ENCODE peak calls at places on chromosome 18, in ten cellular contexts. B, Y, C, V, E, T, F, X, M and W are unnamed samples.

GRCh38 chr18:44178476-44178875 is 502.2 kb upstream of the SETBP1 start:
- DNase-seq in X (no peak), F (no peak), C (no peak), V (no peak), M (no peak), E (no peak), T (no peak), B (no peak), Y (no peak), W (no peak)

GRCh38 chr18:7605705-7606104 is 38.6 kb downstream of the PTPRM start:
- DNase-seq in F (no peak), E (no peak), X (no peak), T (no peak), C (peak; percentile 53), B (no peak), M (no peak), Y (no peak), V (no peak), W (no peak)

GRCh38 chr18:27005589-27005988 is 140.1 kb upstream of the AQP4 start:
- DNase-seq in T (no peak), V (peak; percentile 44), E (no peak), Y (no peak), C (no peak), F (no peak), B (no peak), M (no peak), X (no peak), W (no peak)

GRCh38 chr18:477565-477964 is 22.9 kb downstream of the COLEC12 start:
- DNase-seq in C (peak; percentile 43), T (no peak), F (no peak), B (no peak), V (peak; percentile 50), Y (no peak), M (no peak), X (no peak), E (no peak), W (peak; percentile 45)

GRCh38 chr18:2824865-2825264 is 21.9 kb upstream of the EMILIN2 start:
- DNase-seq in V (no peak), F (no peak), E (no peak), B (no peak), T (no peak), M (no peak), C (no peak), Y (no peak), X (no peak), W (no peak)

GRCh38 chr18:23690505-23691068 is 1.3 kb downstream of the LAMA3 start:
- DNase-seq in E (no peak), X (no peak), F (no peak), Y (no peak), V (peak; percentile 27), B (no peak), T (no peak), C (peak; percentile 39), M (no peak), W (no peak)

GRCh38 chr18:70973626-70974025 is 684.8 kb downstream of the SOCS6 start:
- DNase-seq in Y (no peak), B (no peak), M (no peak), T (no peak), F (no peak), C (no peak), X (no peak), V (no peak), E (no peak), W (no peak)

GRCh38 chr18:25898965-25899364 is 191.4 kb downstream of the SS18 start:
- DNase-seq in E (no peak), X (no peak), C (no peak), M (no peak), V (no peak), Y (no peak), F (no peak), B (no peak), T (no peak), W (no peak)

GRCh38 chr18:11963991-11964484 is 17.3 kb upstream of the IMPA2 start:
- DNase-seq in M (no peak), B (no peak), E (no peak), X (no peak), C (no peak), V (no peak), F (no peak), T (no peak), Y (no peak), W (no peak)

GRCh38 chr18:36851202-36851590 is 22.3 kb downstream of the KIAA1328 start:
- DNase-seq in C (no peak), Y (no peak), F (no peak), T (peak; percentile 17), V (no peak), B (no peak), E (no peak), X (no peak), M (no peak), W (no peak)

DNA sequence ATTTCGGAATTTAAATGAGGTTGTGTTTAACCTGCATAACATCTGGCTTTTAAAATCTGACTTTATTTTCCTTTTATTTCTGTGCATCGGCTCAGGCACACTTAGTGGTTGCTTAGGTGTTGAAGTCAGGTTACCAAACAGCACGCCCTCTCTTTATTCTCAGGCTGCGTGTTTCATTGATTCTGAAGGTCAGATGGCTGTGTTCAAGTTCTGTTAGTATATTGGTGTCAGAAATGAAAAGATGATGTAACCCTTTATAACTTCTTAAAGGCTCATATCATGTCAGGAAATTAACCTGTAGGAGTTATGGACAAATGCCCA is 246.5 kb downstream of the LDLRAD4 start:
- DNase-seq in B (no peak), F (no peak), E (no peak), X (no peak), Y (no peak), V (no peak), M (no peak), C (no peak), T (no peak), W (no peak)
- H3K4me1 ChIP-seq in B (peaks cover 29% of the 10 kb centered on the region), F (peaks cover 9% of the 10 kb centered on the region), E (peaks cover 24% of the 10 kb centered on the region), X (peaks cover 18% of the 10 kb centered on the region), Y (no peaks in the 10 kb centered on the region), V (no peaks in the 10 kb centered on the region), M (peaks cover 9% of the 10 kb centered on the region), C (peaks cover 2% of the 10 kb centered on the region), T (peaks cover 24% of the 10 kb centered on the region), W (peaks cover 58% of the 10 kb centered on the region)

GRCh38 chr18:59026364-59026763 is 113.3 kb upstream of the SEC11C start:
- DNase-seq in F (no peak), C (no peak), T (no peak), B (no peak), V (no peak), E (no peak), M (no peak), X (no peak), Y (no peak), W (no peak)

GRCh38 chr18:59022167-59022945 is 117.3 kb upstream of the SEC11C start:
- DNase-seq in F (peak; percentile 14), V (no peak), E (no peak), T (no peak), C (no peak), B (no peak), Y (no peak), M (peak; percentile 72), X (no peak), W (no peak)

GRCh38 chr18:59026831-59027410 is 112.8 kb upstream of the SEC11C start:
- DNase-seq in E (no peak), B (no peak), T (no peak), X (no peak), F (no peak), C (no peak), V (no peak), M (no peak), Y (no peak), W (no peak)

GRCh38 chr18:59021500-59021899 is 118.2 kb upstream of the SEC11C start:
- DNase-seq in E (no peak), Y (no peak), M (no peak), F (no peak), T (no peak), C (no peak), V (no peak), X (no peak), B (peak; percentile 35), W (no peak)

GRCh38 chr18:59024829-59025228 is 114.9 kb upstream of the SEC11C start:
- DNase-seq in M (peak; percentile 82), E (no peak), T (no peak), B (no peak), F (peak; percentile 59), V (no peak), Y (no peak), C (no peak), X (no peak), W (no peak)
- H3K4me1 ChIP-seq in M (peaks cover 58% of the 10 kb centered on the region), E (peaks cover 75% of the 10 kb centered on the region), T (no peaks in the 10 kb centered on the region), B (peaks cover 21% of the 10 kb centered on the region), F (no peaks in the 10 kb centered on the region), V (no peaks in the 10 kb centered on the region), Y (no peaks in the 10 kb centered on the region), C (no peaks in the 10 kb centered on the region), X (peaks cover 58% of the 10 kb centered on the region), W (no peaks in the 10 kb centered on the region)

GRCh38 chr18:28041366-28041765 is 135.6 kb downstream of the CDH2 start:
- DNase-seq in T (no peak), X (no peak), E (no peak), C (no peak), M (no peak), F (peak; percentile 83), Y (no peak), B (no peak), V (no peak), W (no peak)

GRCh38 chr18:28045880-28046279 is 131.1 kb downstream of the CDH2 start:
- DNase-seq in X (no peak), Y (no peak), V (no peak), M (no peak), C (no peak), B (no peak), E (no peak), F (peak; percentile 68), T (no peak), W (no peak)

GRCh38 chr18:28043631-28044030 is 133.3 kb downstream of the CDH2 start:
- DNase-seq in X (no peak), V (no peak), E (no peak), B (no peak), F (no peak), C (no peak), T (no peak), Y (no peak), M (no peak), W (no peak)

GRCh38 chr18:28045176-28045810 is 131.6 kb downstream of the CDH2 start:
- DNase-seq in F (peak; percentile 86), Y (no peak), C (no peak), X (no peak), B (no peak), M (no peak), V (peak; percentile 30), T (peak; percentile 50), E (no peak), W (no peak)

DNA sequence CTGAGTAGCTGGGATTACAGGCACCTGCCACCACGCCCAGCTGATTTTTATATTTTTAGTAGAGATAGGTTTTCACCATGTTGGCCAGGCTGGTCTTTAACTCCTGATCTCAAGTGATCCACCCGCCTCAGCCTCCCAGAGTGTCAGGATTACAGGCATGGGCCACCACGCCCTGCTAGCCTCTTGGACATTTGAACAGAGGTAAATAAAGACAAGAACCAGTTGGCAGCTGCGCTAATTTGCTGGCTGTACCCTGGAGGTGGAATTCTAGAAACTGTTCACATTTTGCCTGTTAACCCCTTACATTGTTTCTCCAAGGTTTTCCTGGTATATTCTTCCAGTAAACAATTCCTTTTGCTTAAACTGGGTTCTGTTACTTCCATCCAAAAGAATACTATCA is 132.9 kb downstream of the CDH2 start:
- DNase-seq in Y (no peak), B (no peak), F (no peak), T (no peak), C (no peak), X (no peak), E (no peak), M (no peak), V (no peak), W (no peak)
- H3K4me1 ChIP-seq in Y (no peaks in the 10 kb centered on the region), B (peaks cover 10% of the 10 kb centered on the region), F (peaks cover 54% of the 10 kb centered on the region), T (peaks cover 14% of the 10 kb centered on the region), C (peaks cover 20% of the 10 kb centered on the region), X (no peaks in the 10 kb centered on the region), E (no peaks in the 10 kb centered on the region), M (no peaks in the 10 kb centered on the region), V (peaks cover 3% of the 10 kb centered on the region), W (no peaks in the 10 kb centered on the region)

GRCh38 chr18:48129621-48130082 is 199.2 kb upstream of the SMAD2 start:
- DNase-seq in V (no peak), Y (no peak), E (no peak), X (no peak), C (peak; percentile 66), F (no peak), B (no peak), T (no peak), M (peak; percentile 21), W (no peak)
- H3K4me1 ChIP-seq in V (peaks cover 15% of the 10 kb centered on the region), Y (peaks cover 21% of the 10 kb centered on the region), E (peaks cover 10% of the 10 kb centered on the region), X (peaks cover 37% of the 10 kb centered on the region), C (peaks cover 4% of the 10 kb centered on the region), F (no peaks in the 10 kb centered on the region), B (no peaks in the 10 kb centered on the region), T (no peaks in the 10 kb centered on the region), M (peaks cover 2% of the 10 kb centered on the region), W (no peaks in the 10 kb centered on the region)